ENCODE peak calls at places on chromosomes 12 and 14, in four cellular contexts. J is HepG2, Y is K562, M is H1. U is an unnamed sample.

GRCh38 chr14:32298346-32298745 is 30.8 kb upstream of the AKAP6 start:
- DNase-seq in J (no peak), Y (no peak), M (no peak), U (no peak)

GRCh38 chr12:47823422-47824086 is 3.9 kb upstream of the HDAC7 start:
- DNase-seq in J (no peak), Y (no peak), M (no peak), U (no peak)

GRCh38 chr14:99326041-99326710 is 54.2 kb upstream of the BCL11B start:
- DNase-seq in J (no peak), Y (no peak), M (no peak), U (no peak)

GRCh38 chr14:99654235-99655000 is 9.5 kb downstream of the HHIPL1 start:
- DNase-seq in J (no peak), Y (peak; percentile 9), M (no peak), U (peak; percentile 55)

GRCh38 chr12:61530456-61530855 is 729.7 kb upstream of the USP15 start:
- DNase-seq in J (no peak), Y (no peak), M (no peak), U (no peak)

GRCh38 chr14:89085154-89086059 is 261.0 kb downstream of the TTC8 start:
- DNase-seq in J (no peak), Y (no peak), M (no peak), U (no peak)

GRCh38 chr14:68464716-68465115 is 328.2 kb downstream of the ZFP36L1 start:
- DNase-seq in J (no peak), Y (no peak), M (no peak), U (peak; percentile 94)

GRCh38 chr12:2113501-2113912 is 60.7 kb downstream of the CACNA1C start:
- DNase-seq in J (no peak), Y (no peak), M (no peak), U (no peak)

GRCh38 chr12:1350055-1350933 is 244.1 kb downstream of the FBXL14 start:
- DNase-seq in J (no peak), Y (no peak), M (no peak), U (no peak)

GRCh38 chr12:57735198-57735855 is 3.2 kb downstream of the AGAP2 start:
- DNase-seq in J (peak; percentile 23), Y (no peak), M (no peak), U (no peak)

GRCh38 chr12:92769124-92769901 is 66.5 kb downstream of the PLEKHG7 start:
- DNase-seq in J (no peak), Y (no peak), M (no peak), U (no peak)

GRCh38 chr14:100851946-100852620 is 26.2 kb downstream of the MEG3 start:
- DNase-seq in J (no peak), Y (no peak), M (no peak), U (no peak)

GRCh38 chr14:44803239-44803905 is 158.4 kb downstream of the KLHL28 start:
- DNase-seq in J (peak; percentile 35), Y (peak; percentile 40), M (no peak), U (peak; percentile 60)

GRCh38 chr12:108734200-108734906 is 3.0 kb upstream of the CORO1C start:
- DNase-seq in J (peak; percentile 98), Y (peak; percentile 65), M (no peak), U (peak; percentile 90)

GRCh38 chr14:26709019-26709418 is 111.2 kb upstream of the NOVA1 start:
- DNase-seq in J (no peak), Y (no peak), M (no peak), U (no peak)

GRCh38 chr14:77157716-77158115 is 16.1 kb upstream of the ZDHHC22 start:
- DNase-seq in J (no peak), Y (no peak), M (no peak), U (no peak)

GRCh38 chr12:25051583-25052190 is 102.8 kb upstream of the BCAT1 start:
- DNase-seq in J (no peak), Y (peak; percentile 18), M (no peak), U (no peak)

GRCh38 chr14:76977793-76978730 is 50.4 kb downstream of the IRF2BPL start:
- DNase-seq in J (peak; percentile 52), Y (peak; percentile 85), M (no peak), U (no peak)

GRCh38 chr12:80864046-80864735 is 73.5 kb downstream of the LIN7A start:
- DNase-seq in J (no peak), Y (no peak), M (no peak), U (no peak)

GRCh38 chr12:240566-240965 is 22.1 kb downstream of the SLC6A13 start:
- DNase-seq in J (no peak), Y (no peak), M (no peak), U (no peak)

GRCh38 chr12:65565601-65566560 is 258.4 kb upstream of the HMGA2 start:
- DNase-seq in J (no peak), Y (peak; percentile 71), M (no peak), U (peak; percentile 17)

GRCh38 chr12:46661161-46661845 is 164.5 kb downstream of the SLC38A4 start:
- DNase-seq in J (peak; percentile 77), Y (peak; percentile 67), M (no peak), U (peak; percentile 47)

GRCh38 chr12:81888341-81888740 is 129.2 kb upstream of the PPFIA2 start:
- DNase-seq in J (no peak), Y (no peak), M (no peak), U (no peak)

GRCh38 chr14:105682956-105683570 is 156.7 kb downstream of the TMEM121 start:
- DNase-seq in J (no peak), Y (no peak), M (no peak), U (no peak)

DNA sequence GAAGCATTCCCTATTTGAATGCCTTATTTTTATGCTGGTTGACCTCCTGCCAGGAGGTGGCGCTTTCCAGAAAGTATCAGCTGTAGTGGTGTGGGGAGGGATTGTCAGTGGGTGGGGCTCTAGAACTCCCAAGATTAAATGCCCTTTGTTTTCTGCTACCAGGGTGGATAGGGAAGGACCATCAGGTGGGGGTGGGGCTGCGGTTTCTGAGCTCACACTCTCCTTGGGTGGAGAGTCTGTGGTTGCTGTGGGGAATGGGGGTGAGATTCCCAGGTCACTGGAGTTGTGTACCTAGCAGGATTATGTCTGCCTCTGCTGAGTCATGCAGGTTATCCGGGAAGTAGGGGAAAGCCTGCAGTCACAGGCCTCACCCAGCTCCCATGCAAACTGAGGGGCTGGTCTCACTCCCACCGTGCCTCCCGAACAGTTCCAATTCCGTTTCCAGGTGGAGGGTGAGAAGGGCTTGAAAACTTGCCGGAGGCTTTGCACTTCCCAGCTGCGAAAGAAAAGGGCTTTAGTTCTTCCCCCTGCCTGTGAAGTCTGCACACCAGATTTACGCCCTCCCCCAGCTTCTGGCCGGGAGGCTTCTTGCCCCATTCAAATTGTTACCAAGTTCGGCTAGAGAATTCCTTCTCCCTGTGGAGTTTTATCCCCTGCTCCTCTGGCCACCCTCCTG is 68.4 kb downstream of the ALG10B start:
- DNase-seq in J (peak; percentile 60), Y (peak; percentile 1), M (peak; percentile 10), U (peak; percentile 52)
- TF ChIP-seq USF2 in J (no peak), Y (no peak), M (no peak), U (no peak)

DNA sequence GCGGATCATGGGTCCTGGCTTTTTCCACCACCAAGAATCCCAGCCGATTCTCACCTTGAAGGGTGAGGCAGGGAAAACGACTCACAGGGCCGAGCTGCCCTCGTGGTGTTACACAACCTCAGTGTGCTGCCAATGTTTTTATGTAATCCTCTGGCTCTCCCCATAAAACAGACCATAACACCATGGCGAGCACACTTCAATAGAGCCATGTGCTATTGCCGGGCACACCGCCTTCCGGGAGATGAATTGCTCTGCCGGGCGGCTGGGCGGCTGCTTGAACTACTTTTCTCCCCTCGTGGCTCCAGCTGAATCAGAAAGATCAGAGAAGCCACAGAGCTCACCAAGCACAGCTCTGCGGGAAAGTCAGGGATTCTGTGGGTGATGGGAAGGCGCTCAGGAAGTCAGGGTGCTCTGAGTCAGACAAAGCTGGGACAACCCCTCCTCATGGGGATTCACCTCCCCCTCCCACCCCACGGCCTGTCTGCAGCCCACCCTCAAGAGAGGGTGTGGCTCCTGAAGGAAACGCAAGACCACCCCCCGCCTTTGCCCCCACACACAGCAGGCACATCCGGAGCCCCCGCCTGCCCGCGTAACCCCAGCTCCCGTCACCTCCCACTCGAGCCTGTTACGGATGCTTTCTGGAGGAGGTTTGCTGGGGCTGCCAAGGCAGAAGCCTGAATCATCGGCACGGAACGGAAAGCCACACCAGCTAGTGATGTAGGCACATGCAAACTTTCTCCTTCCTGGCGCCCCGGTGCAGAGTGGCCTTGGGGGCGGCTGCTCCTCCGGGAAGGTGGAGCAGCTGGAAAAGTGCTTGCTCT is 1.8 kb downstream of the GALNT9 start:
- DNase-seq in J (no peak), Y (no peak), M (no peak), U (peak; percentile 48)
- TF ChIP-seq KDM1A in J (no peak), Y (no peak), M (no peak), U (no peak)

DNA sequence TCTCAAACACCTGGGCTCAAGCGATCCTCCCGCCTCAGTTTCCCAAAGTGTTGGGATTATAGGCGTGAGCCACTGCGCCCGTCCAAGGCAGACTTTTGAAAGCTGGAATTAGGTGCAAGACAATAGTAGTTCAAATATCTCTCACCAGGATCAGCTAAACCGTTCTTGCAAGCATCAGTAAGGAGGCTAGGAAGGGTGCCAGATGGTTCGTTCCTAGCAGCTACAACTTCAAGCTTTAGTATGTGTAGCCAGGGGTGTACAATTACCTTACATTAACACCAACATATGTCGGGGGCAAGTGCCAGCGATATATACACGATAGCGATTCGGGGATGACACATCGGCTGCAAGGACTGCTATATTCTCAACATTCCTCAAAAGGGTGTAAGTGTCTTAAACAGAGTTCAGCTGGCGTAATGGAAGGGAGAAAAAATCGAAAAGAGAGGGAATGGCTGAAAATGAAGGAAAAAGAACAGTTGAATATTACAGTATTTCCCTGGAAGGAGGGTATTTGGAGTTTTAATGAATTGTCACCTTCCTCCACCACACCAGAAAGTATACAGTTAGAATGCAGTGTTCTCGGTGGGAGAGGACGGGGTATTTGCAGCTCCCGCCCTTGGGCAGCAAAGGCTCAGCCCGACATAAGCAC is 615 bp downstream of the LIMA1 start:
- DNase-seq in J (no peak), Y (peak; percentile 35), M (no peak), U (no peak)
- TF ChIP-seq RNF2 in J (no peak), Y (no peak), M (no peak), U (no peak)

DNA sequence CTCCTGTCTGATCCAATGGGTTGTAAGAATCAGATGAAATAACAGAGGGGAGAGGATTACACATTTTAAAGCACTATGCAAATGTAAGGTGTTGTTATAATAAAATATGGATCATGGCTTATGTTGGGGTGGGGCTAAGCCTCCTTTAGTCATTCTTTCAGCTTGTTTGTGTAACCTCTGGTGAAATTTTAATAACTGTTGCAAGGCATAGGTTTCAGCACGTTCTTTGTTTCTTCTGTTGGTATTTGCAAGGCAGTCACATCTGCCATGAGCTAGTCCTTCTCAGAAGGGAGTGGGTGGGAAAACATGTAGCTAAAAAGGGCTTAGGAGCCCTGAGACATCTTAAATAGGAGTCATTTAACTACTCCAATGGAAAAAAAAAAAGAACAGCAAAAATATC is 74.8 kb upstream of the FRMD6 start:
- DNase-seq in J (no peak), Y (no peak), M (no peak), U (no peak)
- TF ChIP-seq USF2 in J (no peak), Y (no peak), M (no peak), U (no peak)

GRCh38 chr12:7512528-7512927 is 9.0 kb upstream of the CD163 start:
- DNase-seq in J (peak; percentile 51), Y (peak; percentile 1), M (no peak), U (peak; percentile 67)
- TF ChIP-seq KDM1A in J (no peak), Y (no peak), M (no peak), U (no peak)

GRCh38 chr12:13090054-13090453 is 13.4 kb downstream of the GSG1 start:
- DNase-seq in J (no peak), Y (no peak), M (no peak), U (no peak)
- TF ChIP-seq RNF2 in J (no peak), Y (no peak), M (no peak), U (no peak)